ENCODE peak calls at places on chromosomes 4 and X, in five cellular contexts. N is neuronal stem cell, D is mesenchymal stem cell, J is trophoblast cell, B is H1. L is an unnamed sample.

GRCh38 chrX:46758163-46758955 is 559 bp downstream of the SLC9A7 start:
- DNase-seq in D (peak; percentile 11), B (no peak), N (peak; percentile 0), J (no peak), L (peak; percentile 35)

GRCh38 chrX:63283331-63283730 is 67.8 kb downstream of the SPIN4 start:
- DNase-seq in N (no peak), J (no peak), B (no peak), D (no peak), L (no peak)

GRCh38 chr4:108425988-108426387 is 194.4 kb upstream of the RPL34 start:
- DNase-seq in J (no peak), B (no peak), N (no peak), D (peak; percentile 55), L (no peak)

GRCh38 chrX:43750248-43750676 is 94.2 kb downstream of the MAOA start:
- DNase-seq in B (peak; percentile 10), D (peak; percentile 57), J (peak; percentile 18), N (peak; percentile 23), L (peak; percentile 65)

GRCh38 chr4:139084425-139085093 is 69.0 kb downstream of the NOCT start:
- DNase-seq in J (no peak), D (no peak), B (no peak), N (no peak), L (no peak)

GRCh38 chr4:122536001-122536400 is 79.5 kb upstream of the IL2 start:
- DNase-seq in J (no peak), D (no peak), B (no peak), N (no peak), L (no peak)

GRCh38 chr4:158250321-158250720 is 40.0 kb downstream of the TMEM144 start:
- DNase-seq in J (no peak), D (no peak), N (no peak), B (no peak), L (no peak)

GRCh38 chr4:52015366-52015765 is 4.8 kb downstream of the LRRC66 start:
- DNase-seq in B (no peak), N (no peak), D (peak; percentile 24), J (no peak), L (no peak)

GRCh38 chr4:64857815-64858214 is 448.6 kb upstream of the TECRL start:
- DNase-seq in N (no peak), J (no peak), B (no peak), D (no peak), L (no peak)

GRCh38 chrX:13646154-13646549 is 6.8 kb upstream of the TCEANC start:
- DNase-seq in B (peak; percentile 15), D (peak; percentile 64), N (peak; percentile 24), J (no peak), L (peak; percentile 65)

GRCh38 chr4:131026771-131027170 is 1930.8 kb downstream of the C4orf33 start:
- DNase-seq in D (no peak), N (no peak), B (no peak), J (no peak), L (no peak)

GRCh38 chr4:134132086-134132783 is 69.4 kb downstream of the PABPC4L start:
- DNase-seq in J (no peak), B (no peak), N (no peak), D (no peak), L (no peak)

GRCh38 chrX:13649823-13650222 is 3.1 kb upstream of the TCEANC start:
- DNase-seq in N (no peak), D (peak; percentile 65), J (no peak), B (no peak), L (no peak)

GRCh38 chr4:187732524-187732923 is 263.0 kb upstream of the ZFP42 start:
- DNase-seq in B (no peak), D (peak; percentile 1), J (no peak), N (no peak), L (no peak)

GRCh38 chr4:78566834-78567501 is 15.4 kb downstream of the ANXA3 start:
- DNase-seq in J (no peak), D (no peak), B (no peak), N (no peak), L (no peak)

GRCh38 chrX:44071847-44072545 is 98.8 kb upstream of the NDP start:
- DNase-seq in D (peak; percentile 73), N (no peak), J (no peak), B (no peak), L (no peak)

GRCh38 chr4:189279188-189279587 is 661.5 kb upstream of the FRG1 start:
- DNase-seq in N (no peak), D (peak; percentile 86), J (no peak), B (no peak), L (no peak)

GRCh38 chrX:135112096-135112729 is 8.1 kb downstream of the ETDB start:
- DNase-seq in N (no peak), J (peak; percentile 3), D (peak; percentile 32), B (no peak), L (peak; percentile 49)

GRCh38 chr4:55008166-55009056 is 117.0 kb downstream of the KDR start:
- DNase-seq in J (no peak), B (no peak), D (peak; percentile 30), N (no peak), L (peak; percentile 52)

GRCh38 chr4:21948347-21949072 is at the start of gene KCNIP4:
- DNase-seq in N (peak; percentile 63), B (no peak), J (no peak), D (peak; percentile 12), L (peak; percentile 64)

GRCh38 chrX:25531096-25531495 is 515.3 kb upstream of the ARX start:
- DNase-seq in B (no peak), J (no peak), N (no peak), D (no peak), L (no peak)

GRCh38 chr4:150570123-150570522 is 11.8 kb upstream of the MAB21L2 start:
- DNase-seq in D (no peak), J (no peak), B (no peak), N (no peak), L (no peak)

GRCh38 chr4:90718926-90719325 is 591.7 kb downstream of the CCSER1 start:
- DNase-seq in N (no peak), D (no peak), J (no peak), B (no peak), L (no peak)

GRCh38 chrX:5644786-5645185 is 583.9 kb downstream of the NLGN4X start:
- DNase-seq in N (no peak), J (no peak), D (no peak), B (no peak), L (peak; percentile 29)

GRCh38 chr4:104677122-104677521 is 182.4 kb upstream of the CXXC4 start:
- DNase-seq in B (no peak), D (no peak), J (no peak), N (peak; percentile 49), L (peak; percentile 25)

GRCh38 chr4:166252487-166253402 is 379.7 kb downstream of the TLL1 start:
- DNase-seq in B (no peak), N (peak; percentile 4), D (peak; percentile 44), J (peak; percentile 18), L (no peak)

GRCh38 chr4:25667931-25668557 is 12.4 kb downstream of the SLC34A2 start:
- DNase-seq in D (no peak), N (no peak), B (no peak), J (peak; percentile 64), L (peak; percentile 53)

GRCh38 chrX:120377179-120377578 is 15.3 kb downstream of the ATP1B4 start:
- DNase-seq in N (no peak), J (no peak), D (no peak), B (no peak), L (no peak)

DNA sequence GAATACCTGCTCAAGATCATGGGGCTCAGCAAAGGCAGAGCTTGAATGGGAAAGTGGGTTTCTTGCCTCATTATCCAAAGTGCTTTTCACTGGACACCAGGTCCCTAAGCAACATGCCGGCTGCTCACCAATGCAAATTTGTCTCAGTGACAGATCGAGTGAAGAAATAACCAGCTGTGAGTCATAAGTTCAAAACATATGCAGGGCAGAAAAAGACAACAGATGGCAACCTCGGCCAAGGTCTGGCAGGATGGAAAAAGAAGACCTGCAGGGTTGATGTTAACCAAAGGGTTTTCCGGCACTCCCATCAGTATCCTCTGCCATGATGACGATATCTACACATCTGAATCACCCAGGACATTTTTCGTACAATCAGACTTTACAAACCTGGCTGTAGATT is 124.1 kb downstream of the AFAP1 start:
- DNase-seq in N (no peak), J (peak; percentile 71), B (no peak), D (peak; percentile 92), L (no peak)
- H2BK12ac ChIP-seq in N (no peak overlapping the region), J (no peak overlapping the region), B (no peak overlapping the region), D (no peak overlapping the region), L (no peak overlapping the region)

GRCh38 chrX:39869846-39870601 is 227.7 kb downstream of the BCOR start:
- DNase-seq in N (no peak), J (no peak), D (no peak), B (no peak), L (no peak)

GRCh38 chrX:39862958-39863357 is 234.8 kb downstream of the BCOR start:
- DNase-seq in N (no peak), D (no peak), J (no peak), B (no peak), L (no peak)

GRCh38 chrX:39871648-39872047 is 226.1 kb downstream of the BCOR start:
- DNase-seq in N (no peak), D (no peak), B (no peak), J (no peak), L (no peak)

DNA sequence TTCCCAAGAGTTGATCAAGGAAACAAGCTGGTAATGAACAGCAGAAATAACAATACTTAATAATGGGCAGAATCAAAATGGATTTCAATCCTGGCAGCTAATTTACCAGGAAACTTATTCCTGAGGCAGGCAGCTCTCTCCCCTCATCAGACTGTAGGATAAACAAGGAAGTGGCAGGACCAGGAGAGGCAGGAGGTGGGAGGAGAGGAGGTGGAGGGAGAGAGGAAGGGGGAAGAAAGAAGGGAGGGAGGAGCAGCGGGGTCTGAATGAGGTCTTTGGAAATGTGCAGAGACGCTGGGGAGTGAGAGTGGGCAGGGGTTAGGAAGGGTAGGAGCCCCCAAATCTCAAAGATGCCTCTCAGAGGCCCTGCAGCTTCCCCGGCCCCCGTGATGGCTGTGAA is 231.5 kb downstream of the BCOR start:
- DNase-seq in N (no peak), D (no peak), B (no peak), J (no peak), L (peak; percentile 39)
- H4K8ac ChIP-seq in N (no peak overlapping the region), D (peak overlapping the region; percentile 45), B (no peak overlapping the region), J (no peak overlapping the region), L (no peak overlapping the region)

GRCh38 chr4:62204136-62204535 is 1004.0 kb downstream of the ADGRL3 start:
- DNase-seq in N (no peak), J (no peak), B (no peak), D (no peak), L (no peak)
- H2BK12ac ChIP-seq in N (no peak overlapping the region), J (no peak overlapping the region), B (no peak overlapping the region), D (no peak overlapping the region), L (no peak overlapping the region)

GRCh38 chrX:16770970-16771482 is 15.2 kb upstream of the TXLNG start:
- DNase-seq in N (no peak), D (no peak), J (no peak), B (no peak), L (no peak)

GRCh38 chrX:16771483-16772398 is 14.5 kb upstream of the TXLNG start:
- DNase-seq in B (no peak), J (no peak), D (peak; percentile 88), N (peak; percentile 21), L (peak; percentile 83)

GRCh38 chrX:16774746-16775145 is 11.5 kb upstream of the TXLNG start:
- DNase-seq in J (no peak), D (no peak), B (no peak), N (no peak), L (no peak)

DNA sequence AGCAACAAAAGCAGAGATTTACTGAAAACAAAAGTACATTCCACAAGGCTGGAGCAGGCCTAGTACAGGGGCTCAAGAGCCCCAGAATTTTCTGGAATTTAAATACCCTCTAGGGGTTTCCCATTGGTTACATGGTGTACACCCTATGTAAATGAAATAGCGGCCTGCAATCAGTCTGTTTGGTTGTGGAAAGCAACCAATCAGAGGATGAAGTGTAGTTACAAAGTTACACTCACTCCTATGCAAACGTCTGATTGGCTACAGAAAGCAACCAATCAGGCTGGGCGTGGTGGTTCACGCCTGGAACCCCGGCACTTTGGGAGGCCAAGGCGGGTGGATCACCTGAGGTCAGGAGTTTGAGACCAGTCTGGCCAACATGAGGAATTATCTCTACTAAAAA is 13.8 kb upstream of the TXLNG start:
- DNase-seq in N (no peak), D (no peak), B (no peak), J (no peak), L (peak; percentile 90)
- H4K8ac ChIP-seq in N (no peak overlapping the region), D (no peak overlapping the region), B (no peak overlapping the region), J (peak overlapping the region; percentile 65), L (no peak overlapping the region)